ENCODE peak calls at places on chromosomes 6 and 20, in six cellular contexts. R, T, J, I, W and H are unnamed samples.

GRCh38 chr6:128487746-128488145 is 32.7 kb downstream of the PTPRK start:
- DNase-seq in R (no peak), T (peak; percentile 70), J (no peak), I (no peak), W (peak; percentile 91), H (peak; percentile 74)

GRCh38 chr6:99348823-99349619 is 453 bp downstream of the FAXC start:
- DNase-seq in R (peak; percentile 62), T (no peak), J (no peak), I (no peak), W (no peak), H (no peak)

GRCh38 chr6:90461367-90461766 is 125.5 kb downstream of the MAP3K7 start:
- DNase-seq in R (no peak), T (no peak), J (no peak), I (no peak), W (no peak), H (no peak)

GRCh38 chr20:34643919-34644318 is 33.0 kb downstream of the PIGU start:
- DNase-seq in R (no peak), T (peak; percentile 92), J (peak; percentile 85), I (no peak), W (peak; percentile 88), H (no peak)

GRCh38 chr6:107361568-107362270 is 97.6 kb downstream of the PDSS2 start:
- DNase-seq in R (peak; percentile 35), T (peak; percentile 62), J (peak; percentile 70), I (no peak), W (peak; percentile 82), H (peak; percentile 65)

GRCh38 chr6:154928325-154928922 is 66.7 kb upstream of the TIAM2 start:
- DNase-seq in R (peak; percentile 93), T (peak; percentile 82), J (peak; percentile 59), I (peak; percentile 58), W (peak; percentile 82), H (peak; percentile 66)

GRCh38 chr6:81690073-81690472 is 62.4 kb downstream of the TENT5A start:
- DNase-seq in R (no peak), T (no peak), J (no peak), I (no peak), W (no peak), H (no peak)

GRCh38 chr6:42864602-42865001 is 14.8 kb upstream of the RPL7L1 start:
- DNase-seq in R (no peak), T (no peak), J (no peak), I (no peak), W (no peak), H (no peak)

GRCh38 chr6:89564752-89565427 is 73.7 kb downstream of the LYRM2 start:
- DNase-seq in R (no peak), T (no peak), J (no peak), I (no peak), W (no peak), H (peak; percentile 20)

GRCh38 chr6:130824978-130825694 is 2.1 kb upstream of the SMLR1 start:
- DNase-seq in R (no peak), T (no peak), J (no peak), I (no peak), W (no peak), H (no peak)

GRCh38 chr20:59342017-59342957 is 41.9 kb downstream of the EDN3 start:
- DNase-seq in R (no peak), T (no peak), J (no peak), I (no peak), W (no peak), H (no peak)

GRCh38 chr6:52399511-52400315 is 20.4 kb upstream of the EFHC1 start:
- DNase-seq in R (peak; percentile 90), T (peak; percentile 81), J (peak; percentile 42), I (peak; percentile 30), W (peak; percentile 79), H (peak; percentile 61)

GRCh38 chr20:62477669-62478450 is 2.1 kb upstream of the GATA5 start:
- DNase-seq in R (peak; percentile 69), T (no peak), J (no peak), I (no peak), W (no peak), H (no peak)

GRCh38 chr6:36323062-36323461 is 13.6 kb downstream of the BNIP5 start:
- DNase-seq in R (peak; percentile 45), T (peak; percentile 25), J (no peak), I (no peak), W (no peak), H (no peak)

GRCh38 chr20:59955131-59955796 is 3.0 kb upstream of the CDH26 start:
- DNase-seq in R (peak; percentile 52), T (no peak), J (peak; percentile 10), I (no peak), W (peak; percentile 10), H (no peak)

GRCh38 chr6:119209452-119210205 is 131.2 kb upstream of the FAM184A start:
- DNase-seq in R (no peak), T (peak; percentile 6), J (peak; percentile 10), I (no peak), W (peak; percentile 48), H (no peak)

GRCh38 chr20:36154696-36155628 is at the start of gene EPB41L1:
- DNase-seq in R (peak; percentile 65), T (peak; percentile 18), J (no peak), I (no peak), W (no peak), H (no peak)

GRCh38 chr6:77740380-77740779 is 87.5 kb downstream of the MEI4 start:
- DNase-seq in R (peak; percentile 3), T (peak; percentile 46), J (peak; percentile 1), I (no peak), W (peak; percentile 57), H (peak; percentile 18)
- TF ChIP-seq CTCF in R (no peak), T (peak; percentile 37), J (peak; percentile 6), I (peak; percentile 56), W (peak; percentile 32), H (no peak)

GRCh38 chr20:3902041-3902440 is 12.9 kb downstream of the PANK2 start:
- DNase-seq in R (no peak), T (no peak), J (no peak), I (no peak), W (no peak), H (no peak)
- H3K4me3 ChIP-seq in R (no peak overlapping the region), T (peak overlapping the region; percentile 21), J (peak overlapping the region; percentile 13), I (no peak overlapping the region), W (no peak overlapping the region), H (no peak overlapping the region)

DNA sequence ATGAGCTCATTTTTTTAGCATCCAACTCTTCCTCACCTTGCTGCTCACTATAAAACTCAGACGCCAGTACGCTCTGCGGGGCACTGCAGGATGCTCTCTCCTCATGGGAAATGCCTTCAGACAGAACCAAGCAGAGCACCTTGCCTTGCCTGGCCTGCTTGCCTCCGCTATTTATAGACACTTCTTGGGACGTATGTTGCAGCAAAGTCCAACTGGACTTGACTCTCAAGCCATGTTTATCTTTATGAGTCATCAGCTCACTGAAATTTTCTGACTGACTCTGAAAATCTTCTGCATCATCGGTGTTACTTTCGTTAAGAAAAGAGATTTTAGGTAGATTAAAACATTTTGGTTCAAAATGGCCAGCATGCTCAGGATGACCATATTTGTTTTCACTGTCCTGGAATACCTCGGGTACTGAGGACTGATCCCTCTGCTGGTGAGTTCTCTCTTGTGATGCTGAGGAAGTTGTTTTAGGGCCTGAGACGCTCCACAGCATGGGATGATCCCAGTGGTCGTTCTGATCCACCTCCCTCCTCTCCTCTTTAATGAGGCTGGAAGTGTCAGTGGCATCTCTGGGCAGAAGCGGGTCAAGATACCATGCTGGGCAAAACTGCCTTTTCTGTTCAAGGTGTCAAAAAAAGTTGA is 204.5 kb downstream of the KIF16B start:
- DNase-seq in R (peak; percentile 23), T (peak; percentile 20), J (peak; percentile 12), I (no peak), W (peak; percentile 53), H (no peak)
- TF ChIP-seq CTCF in R (peak; percentile 16), T (no peak), J (no peak), I (no peak), W (no peak), H (peak; percentile 9)

DNA sequence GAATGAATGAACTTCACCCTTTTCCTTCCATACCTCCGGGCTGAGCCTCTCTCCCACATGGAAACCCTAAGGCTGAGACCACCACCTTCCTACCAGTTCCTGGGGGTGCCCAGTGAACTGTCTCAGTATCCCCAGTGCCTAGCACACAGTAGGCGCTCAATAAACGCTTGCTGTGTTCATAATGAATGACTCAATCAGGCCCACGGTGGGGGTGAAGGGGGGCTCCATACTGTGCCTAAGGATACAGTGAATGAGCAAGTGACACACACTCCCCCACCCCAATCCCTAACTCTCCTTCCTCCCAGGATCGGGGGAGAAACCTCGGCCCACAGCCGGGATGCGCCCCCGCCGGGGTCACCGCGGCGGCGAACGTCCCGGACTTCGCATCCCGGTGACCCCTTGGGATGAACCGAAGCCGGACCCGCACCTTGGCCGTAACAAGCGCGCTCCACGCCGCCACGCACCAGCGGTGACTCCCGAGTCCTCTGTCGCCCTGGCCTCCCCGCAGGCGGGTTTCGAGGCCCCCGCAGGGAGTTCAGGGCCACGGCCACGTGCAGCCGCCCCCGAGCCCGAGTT is 592 bp downstream of the KCNG1 start:
- DNase-seq in R (no peak), T (no peak), J (no peak), I (no peak), W (no peak), H (no peak)
- H3K4me3 ChIP-seq in R (peak overlapping the region; percentile 73), T (peak overlapping the region; percentile 58), J (peak overlapping the region; percentile 55), I (peak overlapping the region; percentile 36), W (peak overlapping the region; percentile 34), H (peak overlapping the region; percentile 68)

GRCh38 chr6:85581572-85581971 is 12.1 kb downstream of the SNX14 start:
- DNase-seq in R (no peak), T (no peak), J (no peak), I (no peak), W (no peak), H (no peak)

GRCh38 chr6:85576479-85576878 is 17.2 kb downstream of the SNX14 start:
- DNase-seq in R (no peak), T (peak; percentile 48), J (no peak), I (no peak), W (no peak), H (no peak)

GRCh38 chr6:85580878-85581267 is 12.8 kb downstream of the SNX14 start:
- DNase-seq in R (peak; percentile 41), T (peak; percentile 64), J (peak; percentile 45), I (peak; percentile 45), W (peak; percentile 71), H (peak; percentile 27)

GRCh38 chr6:85579581-85579980 is 14.1 kb downstream of the SNX14 start:
- DNase-seq in R (peak; percentile 9), T (no peak), J (no peak), I (no peak), W (no peak), H (no peak)

DNA sequence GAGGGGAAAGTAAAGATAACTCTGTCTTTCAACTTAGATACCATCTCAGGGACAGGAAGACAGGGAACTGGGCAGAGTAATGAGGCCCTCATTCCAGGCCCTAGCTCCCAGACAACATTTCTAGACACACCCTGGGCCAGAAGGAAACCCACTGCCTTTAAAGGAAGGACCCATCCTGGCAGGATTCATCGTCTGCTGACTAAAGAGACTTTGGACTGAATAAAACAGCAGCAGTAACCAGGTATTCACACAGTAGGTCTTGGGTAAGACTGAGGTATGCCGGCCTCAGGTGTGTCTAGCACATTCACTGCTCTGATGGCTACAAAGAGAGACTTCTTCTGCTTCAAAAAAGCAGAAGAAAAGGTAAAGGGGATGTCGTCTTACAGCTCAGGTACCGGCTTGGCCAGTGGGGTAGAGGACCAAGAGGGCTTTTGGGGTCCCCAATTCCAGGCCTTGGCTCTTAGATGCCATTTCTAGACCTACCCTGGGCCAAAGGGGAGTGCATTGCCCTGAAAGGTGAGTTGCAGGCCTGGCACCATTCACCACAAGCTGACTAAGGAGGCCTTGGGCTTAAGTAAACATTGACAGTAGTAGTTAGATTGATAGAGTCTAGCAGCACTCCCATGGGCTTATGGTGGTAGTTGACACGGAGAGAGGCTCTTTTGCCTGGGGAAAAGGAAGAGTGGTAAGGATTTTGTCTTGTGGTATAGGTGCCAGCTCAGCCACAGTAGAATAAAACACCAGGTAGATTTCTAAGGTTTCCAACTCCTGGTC is 13.4 kb downstream of the SNX14 start:
- DNase-seq in R (no peak), T (no peak), J (no peak), I (no peak), W (peak; percentile 27), H (no peak)
- TF ChIP-seq CTCF in R (no peak), T (no peak), J (no peak), I (no peak), W (no peak), H (no peak)